ENCODE peak calls at places on chromosome 2, in five cellular contexts. U is GM23338, Y is Caco-2, E is cardiac muscle cell, F is GM12865. Q is an unnamed sample.

GRCh38 chr2:204437815-204438766 is 107.2 kb upstream of the PARD3B start:
- DNase-seq in U (no peak), F (no peak), E (no peak), Y (no peak), Q (no peak)

GRCh38 chr2:13545320-13545719 is 828.6 kb downstream of the TRIB2 start:
- DNase-seq in F (peak), E (no peak), U (no peak), Y (no peak), Q (no peak)

GRCh38 chr2:98086491-98087446 is at the start of gene VWA3B:
- DNase-seq in F (peak), U (peak), E (peak), Y (peak), Q (peak)

GRCh38 chr2:234733795-234734600 is 217.8 kb upstream of the SH3BP4 start:
- DNase-seq in F (no peak), E (no peak), Y (no peak), U (no peak), Q (no peak)

GRCh38 chr2:21363364-21363763 is 239.6 kb downstream of the TDRD15 start:
- DNase-seq in F (no peak), Y (no peak), U (no peak), E (no peak), Q (no peak)

GRCh38 chr2:219658861-219659260 is 31.4 kb downstream of the SLC4A3 start:
- DNase-seq in F (no peak), E (no peak), U (no peak), Y (no peak), Q (no peak)

GRCh38 chr2:185144159-185144919 is 546.0 kb downstream of the ZNF804A start:
- DNase-seq in Y (no peak), U (no peak), E (no peak), F (no peak), Q (no peak)

GRCh38 chr2:231104115-231104713 is 20.6 kb downstream of the HTR2B start:
- DNase-seq in E (peak), Y (no peak), F (peak), U (peak), Q (peak)

GRCh38 chr2:162333968-162334367 is 10.0 kb upstream of the GCA start:
- DNase-seq in Y (peak), U (peak), E (peak), F (peak), Q (no peak)

GRCh38 chr2:15298769-15299168 is 262.4 kb downstream of the NBAS start:
- DNase-seq in U (no peak), F (no peak), E (peak), Y (no peak), Q (no peak)

GRCh38 chr2:178069551-178069950 is 3.0 kb downstream of the PDE11A start:
- DNase-seq in U (no peak), E (no peak), Y (no peak), F (no peak), Q (no peak)

GRCh38 chr2:122949523-122949922 is 1075.6 kb upstream of the CNTNAP5 start:
- DNase-seq in Y (no peak), U (no peak), E (no peak), F (no peak), Q (no peak)

DNA sequence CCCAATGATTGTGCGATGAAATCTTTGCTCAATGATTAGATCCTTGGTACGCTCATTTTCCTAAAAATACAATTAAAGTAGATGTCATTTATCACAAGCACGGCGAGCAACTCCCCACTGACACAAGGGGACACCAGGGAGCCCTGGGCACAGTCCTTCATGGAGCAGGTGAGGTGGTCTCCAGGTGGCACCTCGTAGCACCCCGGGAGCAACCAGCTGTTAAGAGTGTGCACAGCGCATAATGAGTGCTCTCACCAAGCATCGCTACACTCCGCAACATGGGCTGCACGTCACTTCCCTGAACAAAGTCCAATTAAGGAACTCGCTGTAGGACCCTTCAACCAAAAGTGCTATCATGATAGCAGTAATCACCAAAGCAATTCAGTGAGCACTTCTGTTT is 59.8 kb downstream of the ANO7 start:
- DNase-seq in Y (no peak), U (no peak), F (no peak), E (no peak), Q (no peak)
- TF ChIP-seq CTCF in Y (no peak), U (no peak), F (no peak), E (no peak), Q (no peak)

DNA sequence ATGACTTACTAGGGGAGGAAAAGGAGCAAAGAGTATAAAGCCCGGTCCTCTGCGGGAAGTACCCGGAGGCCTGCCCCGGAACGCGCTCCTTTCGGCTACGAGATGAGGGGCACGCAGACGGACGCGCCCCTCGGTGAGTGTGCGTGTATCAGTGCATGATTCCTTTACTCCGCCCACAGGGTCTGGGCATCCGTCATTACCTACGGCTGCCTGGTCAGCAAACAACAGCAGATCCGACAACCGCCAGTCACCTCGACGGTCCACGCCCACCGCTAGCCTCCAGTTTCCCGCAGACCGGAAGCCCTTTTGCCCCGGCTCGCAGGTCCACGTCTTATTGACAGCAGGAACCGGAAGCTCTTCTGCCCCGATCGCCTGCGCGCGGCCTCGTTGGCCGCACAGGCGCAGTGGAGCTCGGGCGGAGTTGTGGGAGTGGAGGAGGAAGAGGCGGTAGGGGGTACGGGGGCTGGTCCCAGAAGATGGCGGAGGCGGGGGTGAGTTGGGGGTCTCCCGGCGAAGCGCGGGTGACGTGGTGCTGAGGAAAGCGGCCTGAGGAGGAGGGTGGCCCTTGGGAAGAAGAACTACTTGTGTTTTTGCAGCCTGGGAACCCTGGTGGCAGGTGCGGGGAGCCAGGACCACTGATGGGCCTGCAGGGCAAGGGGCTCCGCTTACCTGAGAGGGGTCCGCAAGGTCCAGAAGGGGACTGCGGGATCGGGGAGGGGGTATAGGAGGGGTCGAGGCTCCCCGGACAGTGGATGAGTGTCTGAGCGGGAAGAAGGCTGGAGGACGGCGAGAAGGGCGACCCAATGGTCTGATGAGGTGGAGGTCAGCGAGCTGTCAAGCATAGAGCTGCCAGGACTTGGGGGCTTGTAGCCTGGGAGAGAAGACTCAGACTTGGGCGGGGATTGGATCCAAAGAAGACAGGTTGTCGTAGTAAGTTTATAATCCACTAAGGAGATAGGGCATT is at the start of gene INSIG2:
- DNase-seq in Y (peak), U (peak), E (peak), F (peak), Q (peak)
- TF ChIP-seq CTCF in Y (no peak), U (no peak), E (no peak), F (peak), Q (no peak)

DNA sequence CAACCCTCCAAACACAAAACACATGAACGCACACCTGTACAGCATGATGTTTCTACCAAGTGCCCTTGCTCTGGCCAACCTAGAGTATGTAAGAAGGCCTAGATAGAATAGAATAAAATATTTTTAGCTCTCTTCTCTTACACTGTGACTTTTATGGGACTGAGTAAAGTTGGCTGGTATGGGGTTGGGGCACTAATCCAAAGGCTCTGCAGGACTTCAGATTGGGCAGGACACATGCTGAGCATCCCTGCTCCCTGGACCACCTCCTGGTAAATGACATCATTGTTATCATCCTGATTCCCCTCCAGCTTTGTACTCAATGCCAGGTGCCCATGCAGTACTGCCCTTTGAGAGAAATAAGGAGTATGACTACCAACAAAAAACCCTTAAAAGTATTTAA is 322.2 kb downstream of the SLC8A1 start:
- DNase-seq in E (no peak), Y (no peak), F (no peak), U (no peak), Q (no peak)
- TF ChIP-seq CTCF in E (no peak), Y (no peak), F (no peak), U (no peak), Q (no peak)

GRCh38 chr2:227256605-227257004 is 68.4 kb upstream of the MFF start:
- DNase-seq in Y (no peak), U (no peak), F (no peak), E (no peak), Q (no peak)
- TF ChIP-seq CTCF in Y (no peak), U (no peak), F (no peak), E (no peak), Q (no peak)

DNA sequence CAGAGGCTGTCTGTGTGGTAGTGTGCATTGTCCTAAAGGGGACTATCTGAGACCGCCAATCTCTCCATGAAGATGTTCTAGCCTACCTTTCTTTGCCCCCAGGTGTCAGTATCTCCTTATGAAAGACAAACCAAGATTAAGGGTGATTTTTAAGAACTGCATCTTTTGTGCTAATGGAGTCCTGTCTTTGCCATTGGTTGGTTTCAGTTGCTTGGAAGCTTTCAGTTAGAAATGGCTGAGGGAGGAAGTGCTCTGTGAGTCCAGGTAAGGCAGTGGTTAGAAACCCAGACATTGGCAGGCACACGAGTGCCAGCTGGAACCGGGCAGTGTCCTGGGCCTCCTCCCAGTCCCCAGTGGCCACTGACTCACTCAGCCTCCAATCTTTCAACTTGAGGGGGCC is 111.3 kb downstream of the DOCK10 start:
- DNase-seq in Y (no peak), F (no peak), E (no peak), U (peak), Q (no peak)
- TF ChIP-seq CTCF in Y (peak), F (peak), E (no peak), U (peak), Q (peak)

GRCh38 chr2:217510790-217511291 is 492.0 kb downstream of the TNS1 start:
- DNase-seq in E (peak), Y (peak), F (peak), U (peak), Q (peak)
- TF ChIP-seq CTCF in E (peak), Y (peak), F (peak), U (peak), Q (peak)

DNA sequence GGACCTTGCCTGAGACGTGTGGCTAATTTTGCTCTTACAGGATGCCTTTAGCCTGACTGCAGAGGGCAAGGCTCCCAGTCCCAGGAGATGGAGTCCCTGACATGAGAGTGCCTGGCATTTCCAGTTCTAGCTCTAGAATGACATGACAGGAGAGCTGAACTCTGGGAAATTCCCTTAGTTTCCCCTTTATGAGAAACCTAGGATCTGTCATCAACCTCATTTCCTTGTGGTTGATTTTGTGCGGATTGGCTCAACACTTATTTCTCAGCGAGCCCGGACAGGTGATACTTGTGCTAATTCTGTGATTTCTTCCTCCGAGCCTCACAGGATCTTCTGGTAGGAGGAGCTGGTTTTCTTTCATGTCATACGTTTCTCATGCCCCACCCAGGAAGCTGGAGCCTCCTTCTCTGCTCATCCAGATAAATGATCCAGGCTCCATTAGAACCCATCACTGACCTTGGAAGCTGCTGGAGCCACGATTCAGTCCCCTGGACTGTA is at the start of gene IL36G:
- DNase-seq in F (peak), U (no peak), Y (no peak), E (no peak), Q (no peak)
- TF ChIP-seq CTCF in F (no peak), U (no peak), Y (no peak), E (no peak), Q (no peak)

DNA sequence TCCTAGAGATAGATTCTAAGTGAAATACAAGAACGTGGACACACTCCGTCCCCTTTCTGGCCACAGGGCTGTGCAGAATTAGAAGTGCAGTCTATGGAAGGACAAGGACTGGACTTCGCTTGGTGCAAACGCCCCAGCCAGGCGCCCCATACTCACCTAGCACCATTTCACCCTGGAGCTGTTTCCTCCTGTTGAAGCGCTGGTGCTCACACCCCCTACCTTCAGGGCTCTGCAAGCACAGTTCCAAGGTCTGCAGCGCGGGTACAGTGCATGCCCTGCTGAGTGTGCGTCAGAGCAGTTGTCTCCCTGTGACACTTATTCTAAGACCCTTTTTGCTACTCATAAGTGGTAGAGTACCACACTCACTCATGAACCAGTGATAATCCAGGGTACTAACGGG is 3.0 kb downstream of the HPCAL1 start:
- DNase-seq in E (no peak), Y (no peak), F (no peak), U (peak), Q (no peak)
- TF ChIP-seq CTCF in E (no peak), Y (peak), F (no peak), U (peak), Q (no peak)

GRCh38 chr2:12284487-12284886 is 432.2 kb upstream of the TRIB2 start:
- DNase-seq in F (no peak), U (no peak), E (peak), Y (no peak), Q (no peak)
- TF ChIP-seq CTCF in F (no peak), U (no peak), E (no peak), Y (no peak), Q (no peak)

GRCh38 chr2:35343135-35343534 is 1012.4 kb upstream of the CRIM1 start:
- DNase-seq in E (no peak), F (peak), U (peak), Y (no peak), Q (no peak)
- TF ChIP-seq CTCF in E (no peak), F (peak), U (peak), Y (peak), Q (no peak)